ENCODE peak calls at places on chromosome 2, in eight cellular contexts. Y is breast epithelium; I is NCI-H748 treated with DMSO at 0.1 percent for 48 hours; Q is stimulated activated CD4-positive, alpha-beta T cell treated with anti-CD3 and anti-CD28 coated beads, Interleukin-12 subunit alpha, Interleukin-12 subunit beta, amount 100 ng/mL, for 48 hours; G is KBM-7; L is NCI-H1694; A is A172; T is astrocyte of the spinal cord. E is an unnamed sample.

GRCh38 chr2:182473635-182474034 is 46.8 kb upstream of the PDE1A start:
- DNase-seq in L (no peak), A (no peak), I (no peak), T (no peak), G (no peak), Y (no peak), Q (no peak), E (no peak)

GRCh38 chr2:169082995-169083394 is 13.6 kb downstream of the DHRS9 start:
- DNase-seq in T (no peak), L (no peak), I (no peak), Y (no peak), G (no peak), Q (no peak), A (no peak), E (no peak)

GRCh38 chr2:136056077-136056688 is 61.8 kb downstream of the CXCR4 start:
- DNase-seq in Y (no peak), L (no peak), T (no peak), G (no peak), Q (no peak), A (no peak), I (no peak), E (no peak)

GRCh38 chr2:32977228-32977758 is 30.5 kb downstream of the LTBP1 start:
- DNase-seq in G (no peak), A (peak), Y (peak), Q (no peak), L (peak), T (peak), I (no peak), E (no peak)

GRCh38 chr2:66686768-66687167 is 251.8 kb downstream of the MEIS1 start:
- DNase-seq in G (no peak), Y (no peak), L (no peak), I (no peak), Q (no peak), A (peak), T (no peak), E (no peak)

GRCh38 chr2:134681201-134681600 is 37.6 kb downstream of the TMEM163 start:
- DNase-seq in Y (no peak), I (no peak), T (no peak), G (no peak), Q (no peak), L (no peak), A (no peak), E (no peak)

GRCh38 chr2:47620717-47621437 is 162.1 kb upstream of the MSH6 start:
- DNase-seq in Q (no peak), L (no peak), A (no peak), G (no peak), Y (no peak), T (no peak), I (no peak), E (no peak)

GRCh38 chr2:172408143-172408766 is 19.1 kb upstream of the ITGA6 start:
- DNase-seq in G (no peak), L (no peak), I (peak), T (no peak), Q (no peak), Y (no peak), A (no peak), E (no peak)

GRCh38 chr2:98726735-98727368 is 4.1 kb downstream of the MGAT4A start:
- DNase-seq in Y (no peak), A (no peak), T (no peak), Q (no peak), G (no peak), L (no peak), I (no peak), E (no peak)

GRCh38 chr2:9771481-9772017 is 71.7 kb upstream of the TAF1B start:
- DNase-seq in G (no peak), Y (peak), A (peak), I (no peak), L (peak), T (peak), Q (no peak), E (no peak)

GRCh38 chr2:14673351-14673875 is 40.9 kb downstream of the LRATD1 start:
- DNase-seq in I (no peak), Q (no peak), A (no peak), Y (no peak), T (peak), G (no peak), L (no peak), E (no peak)

GRCh38 chr2:152549428-152549827 is 167.8 kb downstream of the PRPF40A start:
- DNase-seq in Y (no peak), T (peak), A (no peak), G (no peak), L (no peak), I (no peak), Q (no peak), E (no peak)

GRCh38 chr2:224410946-224411561 is 9.1 kb upstream of the FAM124B start:
- DNase-seq in I (no peak), Q (no peak), T (no peak), L (no peak), A (no peak), G (no peak), Y (no peak), E (no peak)

GRCh38 chr2:166773268-166773949 is 114.9 kb upstream of the XIRP2 start:
- DNase-seq in A (no peak), G (no peak), Q (no peak), I (no peak), T (no peak), Y (no peak), L (no peak), E (no peak)

GRCh38 chr2:207045531-207045930 is 106.2 kb downstream of the CPO start:
- DNase-seq in I (no peak), A (no peak), T (no peak), L (no peak), G (no peak), Y (no peak), Q (no peak), E (no peak)

GRCh38 chr2:11406492-11407381 is 59.2 kb downstream of the E2F6 start:
- DNase-seq in L (no peak), I (no peak), Y (no peak), G (no peak), T (peak), Q (no peak), A (peak), E (no peak)

GRCh38 chr2:105239924-105240323 is 1.6 kb upstream of the GPR45 start:
- DNase-seq in L (no peak), T (peak), A (peak), Y (no peak), I (no peak), G (no peak), Q (no peak), E (no peak)

GRCh38 chr2:128288781-128289180 is 29.9 kb downstream of the HS6ST1 start:
- DNase-seq in T (no peak), I (no peak), Y (no peak), G (no peak), L (no peak), A (no peak), Q (no peak), E (no peak)

GRCh38 chr2:238202326-238203103 is 980 bp downstream of the ILKAP start:
- DNase-seq in T (peak), A (no peak), Y (no peak), L (no peak), Q (no peak), I (no peak), G (peak), E (no peak)

GRCh38 chr2:126808929-126809328 is 89.8 kb upstream of the TEX51 start:
- DNase-seq in Q (no peak), T (no peak), L (no peak), Y (no peak), A (no peak), I (no peak), G (no peak), E (no peak)

GRCh38 chr2:19746611-19747309 is 155.0 kb downstream of the TTC32 start:
- DNase-seq in A (peak), Q (no peak), T (peak), I (no peak), G (peak), L (peak), Y (no peak), E (no peak)

GRCh38 chr2:10524841-10525572 is 76.9 kb upstream of the ODC1 start:
- DNase-seq in I (no peak), T (no peak), Q (no peak), Y (peak), A (no peak), L (no peak), G (no peak), E (no peak)

GRCh38 chr2:164073758-164074094 is 337.9 kb upstream of the FIGN start:
- DNase-seq in L (no peak), A (no peak), T (no peak), G (no peak), Y (no peak), Q (no peak), I (no peak), E (no peak)

GRCh38 chr2:217880490-217880889 is 122.3 kb downstream of the TNS1 start:
- DNase-seq in T (no peak), G (no peak), L (no peak), A (no peak), Q (no peak), Y (no peak), I (no peak), E (no peak)

GRCh38 chr2:28224648-28225471 is 167.8 kb upstream of the FOSL2 start:
- DNase-seq in G (no peak), Y (no peak), I (no peak), A (peak), T (peak), L (no peak), Q (no peak), E (no peak)

GRCh38 chr2:73333564-73333963 is 40.2 kb upstream of the EGR4 start:
- DNase-seq in I (peak), L (no peak), A (no peak), Q (no peak), Y (no peak), T (no peak), G (no peak), E (no peak)

GRCh38 chr2:26805241-26805676 is 19.4 kb downstream of the CENPA start:
- DNase-seq in Y (no peak), I (no peak), L (no peak), T (peak), Q (no peak), A (peak), G (no peak), E (no peak)

GRCh38 chr2:27494944-27495554 is at the start of gene FNDC4:
- DNase-seq in Q (no peak), A (no peak), Y (no peak), L (peak), I (no peak), G (no peak), T (peak), E (no peak)

GRCh38 chr2:151260492-151261239 is 997 bp downstream of the RBM43 start:
- DNase-seq in Y (no peak), G (no peak), I (no peak), A (peak), Q (no peak), T (peak), L (no peak), E (no peak)

GRCh38 chr2:195601361-195601760 is 55.7 kb upstream of the SLC39A10 start:
- DNase-seq in Q (no peak), I (no peak), G (no peak), Y (no peak), A (no peak), L (no peak), T (no peak), E (no peak)

GRCh38 chr2:46552086-46552485 is 72.7 kb downstream of the TMEM247 start:
- DNase-seq in G (no peak), T (no peak), Y (no peak), L (no peak), A (no peak), I (no peak), Q (no peak), E (no peak)

GRCh38 chr2:69639246-69639645 is 4.3 kb downstream of the AAK1 start:
- DNase-seq in T (no peak), Y (no peak), Q (no peak), I (no peak), G (no peak), A (no peak), L (no peak), E (no peak)

GRCh38 chr2:74587664-74588277 is 33.3 kb downstream of the DOK1 start:
- DNase-seq in I (peak), G (peak), Q (peak), A (peak), L (peak), Y (peak), T (peak), E (peak)

GRCh38 chr2:216404010-216404618 is 8.2 kb upstream of the SMARCAL1 start:
- DNase-seq in T (peak), I (peak), L (peak), A (peak), G (peak), Q (peak), Y (no peak), E (peak)

GRCh38 chr2:220310326-220310936 is 683.0 kb downstream of the SLC4A3 start:
- DNase-seq in T (no peak), Q (no peak), A (no peak), G (no peak), I (no peak), Y (no peak), L (no peak), E (no peak)

GRCh38 chr2:216911886-216912285 is 52.0 kb upstream of the TNP1 start:
- DNase-seq in G (no peak), Q (no peak), A (peak), Y (no peak), I (no peak), T (peak), L (no peak), E (no peak)

GRCh38 chr2:56185582-56186046 is 1.8 kb downstream of the CCDC85A start:
- DNase-seq in Y (no peak), Q (no peak), G (peak), L (no peak), T (peak), A (peak), I (peak), E (no peak)

GRCh38 chr2:181673178-181673577 is 7.1 kb downstream of the NEUROD1 start:
- DNase-seq in A (no peak), I (peak), Q (no peak), L (peak), G (no peak), Y (no peak), T (no peak), E (no peak)

GRCh38 chr2:201949036-201950012 is 84.3 kb upstream of the FZD7 start:
- DNase-seq in L (no peak), I (peak), Q (no peak), Y (peak), A (no peak), G (no peak), T (no peak), E (no peak)

E was measured in activated T-helper 1 cell treated with Interleukin-2 at 50 U/mL for 16 hours.